ENCODE peak calls at places on chromosomes 5 and 9, in eight cellular contexts. One of them, this sample, is unnamed. For H3K4me1, the result is how much of the 10 kb centered on the place peaks cover.

GRCh38 chr5:82011761-82012160 is 39.9 kb downstream of the ATG10 start:
- DNase-seq in mesendoderm: no peak
- DNase-seq in esophagus muscularis mucosa: no peak
- DNase-seq in mesenchymal stem cell: no peak
- DNase-seq in psoas muscle: no peak
- DNase-seq in IMR-90: peak
- DNase-seq in H1: no peak
- DNase-seq in BE2C: no peak
- DNase-seq in this sample: no peak

GRCh38 chr9:36504154-36504550 is 68.5 kb upstream of the MELK start:
- DNase-seq in mesendoderm: no peak
- DNase-seq in esophagus muscularis mucosa: no peak
- DNase-seq in mesenchymal stem cell: no peak
- DNase-seq in psoas muscle: no peak
- DNase-seq in IMR-90: no peak
- DNase-seq in H1: no peak
- DNase-seq in BE2C: no peak
- DNase-seq in this sample: no peak

GRCh38 chr9:126830827-126831226 is 26.0 kb downstream of the ZBTB43 start:
- DNase-seq in mesendoderm: no peak
- DNase-seq in esophagus muscularis mucosa: no peak
- DNase-seq in mesenchymal stem cell: no peak
- DNase-seq in psoas muscle: no peak
- DNase-seq in IMR-90: no peak
- DNase-seq in H1: no peak
- DNase-seq in BE2C: no peak
- DNase-seq in this sample: no peak

GRCh38 chr9:91433180-91433579 is 9.5 kb upstream of the NFIL3 start:
- DNase-seq in mesendoderm: no peak
- DNase-seq in esophagus muscularis mucosa: no peak
- DNase-seq in mesenchymal stem cell: peak
- DNase-seq in psoas muscle: no peak
- DNase-seq in IMR-90: peak
- DNase-seq in H1: no peak
- DNase-seq in BE2C: no peak
- DNase-seq in this sample: peak

GRCh38 chr9:80507611-80508010 is 935.8 kb downstream of the TLE4 start:
- DNase-seq in mesendoderm: no peak
- DNase-seq in esophagus muscularis mucosa: no peak
- DNase-seq in mesenchymal stem cell: no peak
- DNase-seq in psoas muscle: no peak
- DNase-seq in IMR-90: no peak
- DNase-seq in H1: no peak
- DNase-seq in BE2C: no peak
- DNase-seq in this sample: no peak

GRCh38 chr5:59173568-59173967 is 590.7 kb downstream of the RAB3C start:
- DNase-seq in mesendoderm: no peak
- DNase-seq in esophagus muscularis mucosa: no peak
- DNase-seq in mesenchymal stem cell: no peak
- DNase-seq in psoas muscle: no peak
- DNase-seq in IMR-90: peak
- DNase-seq in H1: no peak
- DNase-seq in BE2C: peak
- DNase-seq in this sample: no peak

GRCh38 chr5:375336-375920 is 53.9 kb downstream of the AHRR start:
- DNase-seq in mesendoderm: no peak
- DNase-seq in esophagus muscularis mucosa: peak
- DNase-seq in mesenchymal stem cell: no peak
- DNase-seq in psoas muscle: no peak
- DNase-seq in IMR-90: no peak
- DNase-seq in H1: peak
- DNase-seq in BE2C: no peak
- DNase-seq in this sample: no peak

GRCh38 chr9:122315534-122315933 is 50.9 kb downstream of the MRRF start:
- DNase-seq in mesendoderm: peak
- DNase-seq in esophagus muscularis mucosa: no peak
- DNase-seq in mesenchymal stem cell: no peak
- DNase-seq in psoas muscle: no peak
- DNase-seq in IMR-90: no peak
- DNase-seq in H1: no peak
- DNase-seq in BE2C: peak
- DNase-seq in this sample: no peak

GRCh38 chr5:179858241-179858585 is 404 bp downstream of the MRNIP start:
- DNase-seq in mesendoderm: peak
- DNase-seq in esophagus muscularis mucosa: no peak
- DNase-seq in mesenchymal stem cell: no peak
- DNase-seq in psoas muscle: peak
- DNase-seq in IMR-90: peak
- DNase-seq in H1: peak
- DNase-seq in BE2C: peak
- DNase-seq in this sample: no peak

GRCh38 chr9:15543033-15543791 is 9.6 kb upstream of the CCDC171 start:
- DNase-seq in mesendoderm: no peak
- DNase-seq in esophagus muscularis mucosa: no peak
- DNase-seq in mesenchymal stem cell: no peak
- DNase-seq in psoas muscle: no peak
- DNase-seq in IMR-90: peak
- DNase-seq in H1: no peak
- DNase-seq in BE2C: no peak
- DNase-seq in this sample: no peak

GRCh38 chr5:59798862-59799667 is 94.5 kb downstream of the PDE4D start:
- DNase-seq in mesendoderm: no peak
- DNase-seq in esophagus muscularis mucosa: no peak
- DNase-seq in mesenchymal stem cell: peak
- DNase-seq in psoas muscle: no peak
- DNase-seq in IMR-90: no peak
- DNase-seq in H1: no peak
- DNase-seq in BE2C: no peak
- DNase-seq in this sample: no peak

GRCh38 chr5:93601053-93601429 is 18.0 kb downstream of the NR2F1 start:
- DNase-seq in mesendoderm: no peak
- DNase-seq in esophagus muscularis mucosa: no peak
- DNase-seq in mesenchymal stem cell: no peak
- DNase-seq in psoas muscle: no peak
- DNase-seq in IMR-90: no peak
- DNase-seq in H1: no peak
- DNase-seq in BE2C: no peak
- DNase-seq in this sample: no peak

GRCh38 chr5:124906339-124907097 is 160.1 kb upstream of the ZNF608 start:
- DNase-seq in mesendoderm: peak
- DNase-seq in esophagus muscularis mucosa: no peak
- DNase-seq in mesenchymal stem cell: peak
- DNase-seq in psoas muscle: peak
- DNase-seq in IMR-90: peak
- DNase-seq in H1: no peak
- DNase-seq in BE2C: peak
- DNase-seq in this sample: no peak

GRCh38 chr5:2134543-2135299 is 252.0 kb upstream of the IRX4 start:
- DNase-seq in mesendoderm: no peak
- DNase-seq in esophagus muscularis mucosa: no peak
- DNase-seq in mesenchymal stem cell: no peak
- DNase-seq in psoas muscle: no peak
- DNase-seq in IMR-90: no peak
- DNase-seq in H1: no peak
- DNase-seq in BE2C: no peak
- DNase-seq in this sample: no peak

GRCh38 chr5:108681079-108681921 is 66.4 kb upstream of the FER start:
- DNase-seq in mesendoderm: peak
- DNase-seq in esophagus muscularis mucosa: no peak
- DNase-seq in mesenchymal stem cell: peak
- DNase-seq in psoas muscle: no peak
- DNase-seq in IMR-90: peak
- DNase-seq in H1: no peak
- DNase-seq in BE2C: peak
- DNase-seq in this sample: peak

GRCh38 chr5:167244583-167244982 is 1046.9 kb upstream of the WWC1 start:
- DNase-seq in mesendoderm: peak
- DNase-seq in esophagus muscularis mucosa: no peak
- DNase-seq in mesenchymal stem cell: peak
- DNase-seq in psoas muscle: no peak
- DNase-seq in IMR-90: no peak
- DNase-seq in H1: peak
- DNase-seq in BE2C: no peak
- DNase-seq in this sample: no peak

GRCh38 chr5:621341-621761 is 9.2 kb downstream of the CEP72 start:
- DNase-seq in mesendoderm: no peak
- DNase-seq in esophagus muscularis mucosa: no peak
- DNase-seq in mesenchymal stem cell: no peak
- DNase-seq in psoas muscle: no peak
- DNase-seq in IMR-90: no peak
- DNase-seq in H1: no peak
- DNase-seq in BE2C: peak
- DNase-seq in this sample: no peak

GRCh38 chr5:72145351-72145750 is 38.1 kb downstream of the MAP1B start:
- DNase-seq in mesendoderm: no peak
- DNase-seq in esophagus muscularis mucosa: no peak
- DNase-seq in mesenchymal stem cell: no peak
- DNase-seq in psoas muscle: no peak
- DNase-seq in IMR-90: no peak
- DNase-seq in H1: no peak
- DNase-seq in BE2C: no peak
- DNase-seq in this sample: no peak

GRCh38 chr5:56350595-56351170 is 117.6 kb upstream of the ANKRD55 start:
- DNase-seq in mesendoderm: peak
- DNase-seq in esophagus muscularis mucosa: no peak
- DNase-seq in mesenchymal stem cell: peak
- DNase-seq in psoas muscle: peak
- DNase-seq in IMR-90: peak
- DNase-seq in H1: no peak
- DNase-seq in BE2C: peak
- DNase-seq in this sample: peak

GRCh38 chr9:26665676-26666075 is 226.9 kb downstream of the CAAP1 start:
- DNase-seq in mesendoderm: no peak
- DNase-seq in esophagus muscularis mucosa: no peak
- DNase-seq in mesenchymal stem cell: no peak
- DNase-seq in psoas muscle: no peak
- DNase-seq in IMR-90: no peak
- DNase-seq in H1: no peak
- DNase-seq in BE2C: no peak
- DNase-seq in this sample: no peak

GRCh38 chr9:133881671-133882381 is 110.3 kb downstream of the VAV2 start:
- DNase-seq in mesendoderm: no peak
- DNase-seq in esophagus muscularis mucosa: no peak
- DNase-seq in mesenchymal stem cell: no peak
- DNase-seq in psoas muscle: no peak
- DNase-seq in IMR-90: no peak
- DNase-seq in H1: no peak
- DNase-seq in BE2C: peak
- DNase-seq in this sample: no peak

GRCh38 chr9:133880136-133880535 is 112.0 kb downstream of the VAV2 start:
- DNase-seq in mesendoderm: no peak
- DNase-seq in esophagus muscularis mucosa: no peak
- DNase-seq in mesenchymal stem cell: no peak
- DNase-seq in psoas muscle: no peak
- DNase-seq in IMR-90: no peak
- DNase-seq in H1: no peak
- DNase-seq in BE2C: no peak
- DNase-seq in this sample: no peak

GRCh38 chr9:133883356-133883755 is 108.8 kb downstream of the VAV2 start:
- DNase-seq in mesendoderm: no peak
- DNase-seq in esophagus muscularis mucosa: no peak
- DNase-seq in mesenchymal stem cell: peak
- DNase-seq in psoas muscle: no peak
- DNase-seq in IMR-90: no peak
- DNase-seq in H1: peak
- DNase-seq in BE2C: no peak
- DNase-seq in this sample: no peak

GRCh38 chr9:133882849-133883248 is 109.3 kb downstream of the VAV2 start:
- DNase-seq in mesendoderm: no peak
- DNase-seq in esophagus muscularis mucosa: no peak
- DNase-seq in mesenchymal stem cell: no peak
- DNase-seq in psoas muscle: no peak
- DNase-seq in IMR-90: no peak
- DNase-seq in H1: no peak
- DNase-seq in BE2C: no peak
- DNase-seq in this sample: no peak

GRCh38 chr9:133880851-133881634 is 111.1 kb downstream of the VAV2 start:
- DNase-seq in mesendoderm: peak
- DNase-seq in esophagus muscularis mucosa: no peak
- DNase-seq in mesenchymal stem cell: peak
- DNase-seq in psoas muscle: no peak
- DNase-seq in IMR-90: peak
- DNase-seq in H1: no peak
- DNase-seq in BE2C: peak
- DNase-seq in this sample: no peak
- H3K4me1 ChIP-seq in mesendoderm: under half
- H3K4me1 ChIP-seq in esophagus muscularis mucosa: under half
- H3K4me1 ChIP-seq in mesenchymal stem cell: half or more
- H3K4me1 ChIP-seq in psoas muscle: under half
- H3K4me1 ChIP-seq in IMR-90: under half
- H3K4me1 ChIP-seq in H1: under half
- H3K4me1 ChIP-seq in BE2C: half or more
- H3K4me1 ChIP-seq in this sample: under half

GRCh38 chr9:69074801-69075200 is 39.2 kb downstream of the FXN start:
- DNase-seq in mesendoderm: no peak
- DNase-seq in esophagus muscularis mucosa: no peak
- DNase-seq in mesenchymal stem cell: no peak
- DNase-seq in psoas muscle: no peak
- DNase-seq in IMR-90: no peak
- DNase-seq in H1: no peak
- DNase-seq in BE2C: no peak
- DNase-seq in this sample: no peak
- H3K4me1 ChIP-seq in mesendoderm: under half
- H3K4me1 ChIP-seq in esophagus muscularis mucosa: under half
- H3K4me1 ChIP-seq in mesenchymal stem cell: under half
- H3K4me1 ChIP-seq in psoas muscle: under half
- H3K4me1 ChIP-seq in IMR-90: under half
- H3K4me1 ChIP-seq in H1: under half
- H3K4me1 ChIP-seq in BE2C: under half
- H3K4me1 ChIP-seq in this sample: under half

GRCh38 chr5:141855265-141856029 is 22.8 kb downstream of the PCDH1 start:
- DNase-seq in mesendoderm: no peak
- DNase-seq in esophagus muscularis mucosa: no peak
- DNase-seq in mesenchymal stem cell: no peak
- DNase-seq in psoas muscle: peak
- DNase-seq in IMR-90: no peak
- DNase-seq in H1: no peak
- DNase-seq in BE2C: peak
- DNase-seq in this sample: no peak
- H3K4me1 ChIP-seq in mesendoderm: under half
- H3K4me1 ChIP-seq in esophagus muscularis mucosa: under half
- H3K4me1 ChIP-seq in mesenchymal stem cell: under half
- H3K4me1 ChIP-seq in psoas muscle: under half
- H3K4me1 ChIP-seq in IMR-90: under half
- H3K4me1 ChIP-seq in H1: under half
- H3K4me1 ChIP-seq in BE2C: under half
- H3K4me1 ChIP-seq in this sample: under half

DNA sequence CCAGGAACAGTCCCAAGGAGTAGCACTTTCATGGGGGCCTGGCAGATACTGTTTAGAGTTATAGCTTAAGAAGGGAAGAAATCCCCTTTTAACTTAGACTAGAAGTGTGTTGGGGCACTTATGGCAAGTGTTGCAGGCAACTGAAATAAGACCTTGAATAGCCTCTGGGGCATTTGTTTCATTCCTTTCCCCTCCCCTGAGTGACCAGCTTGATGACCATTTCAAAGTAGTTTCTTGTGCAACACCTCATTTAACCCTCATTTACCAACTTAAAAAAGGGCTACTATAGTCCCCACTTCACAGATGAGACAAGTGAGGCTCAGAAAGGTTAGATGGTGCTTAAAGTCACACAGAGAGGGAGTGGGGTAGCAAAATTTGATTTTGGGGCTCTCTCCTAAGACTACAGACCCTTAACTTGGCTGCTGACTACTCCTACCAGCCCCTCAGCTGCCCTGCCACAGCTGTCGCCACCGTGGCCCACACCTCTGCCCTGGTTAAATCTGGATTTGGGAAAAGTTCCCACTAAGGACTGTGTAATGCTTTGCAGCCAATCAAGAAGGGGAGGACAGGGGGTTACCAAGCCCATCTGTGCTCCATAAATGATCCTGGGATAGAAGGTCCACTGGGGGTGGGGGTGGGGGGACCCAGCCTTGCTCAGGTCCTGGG is 5.5 kb downstream of the PDLIM4 start:
- DNase-seq in mesendoderm: no peak
- DNase-seq in esophagus muscularis mucosa: peak
- DNase-seq in mesenchymal stem cell: peak
- DNase-seq in psoas muscle: no peak
- DNase-seq in IMR-90: no peak
- DNase-seq in H1: peak
- DNase-seq in BE2C: no peak
- DNase-seq in this sample: no peak
- H3K4me1 ChIP-seq in mesendoderm: under half
- H3K4me1 ChIP-seq in esophagus muscularis mucosa: half or more
- H3K4me1 ChIP-seq in mesenchymal stem cell: half or more
- H3K4me1 ChIP-seq in psoas muscle: under half
- H3K4me1 ChIP-seq in IMR-90: half or more
- H3K4me1 ChIP-seq in H1: under half
- H3K4me1 ChIP-seq in BE2C: under half
- H3K4me1 ChIP-seq in this sample: under half

This sample was measured in Panc1.